ENCODE peak calls at places on chromosomes 13 and 19, in four cellular contexts. Z is mesothelial cell of epicardium, I is BJ, C is tibial nerve. B is an unnamed sample.

GRCh38 chr19:43820861-43821215 is 6.3 kb upstream of the ZNF283 start:
- DNase-seq in C (no peak), Z (no peak), I (no peak), B (no peak)

GRCh38 chr19:35344511-35345031 is 3.1 kb upstream of the FFAR1 start:
- DNase-seq in I (no peak), Z (no peak), C (no peak), B (no peak)

GRCh38 chr19:45828945-45829344 is 13.8 kb upstream of the RSPH6A start:
- DNase-seq in C (no peak), Z (no peak), I (no peak), B (no peak)

GRCh38 chr19:22491746-22492145 is 69.6 kb upstream of the ZNF98 start:
- DNase-seq in Z (no peak), C (no peak), I (no peak), B (no peak)

GRCh38 chr19:56405062-56405461 is 930 bp downstream of the ZNF583 start:
- DNase-seq in C (no peak), Z (no peak), I (no peak), B (no peak)

GRCh38 chr19:45376045-45376724 is 5.8 kb upstream of the ERCC2 start:
- DNase-seq in I (peak; percentile 89), Z (peak; percentile 44), C (peak; percentile 51), B (peak; percentile 82)

GRCh38 chr13:102856603-102857002 is 10.8 kb downstream of the ERCC5 start:
- DNase-seq in C (no peak), Z (no peak), I (no peak), B (no peak)

GRCh38 chr13:28474491-28475134 is 20.3 kb downstream of the FLT1 start:
- DNase-seq in C (no peak), Z (no peak), I (no peak), B (no peak)

GRCh38 chr13:27022571-27023311 is 148.9 kb downstream of the USP12 start:
- DNase-seq in I (no peak), C (no peak), Z (peak; percentile 25), B (peak; percentile 66)

GRCh38 chr19:45641274-45642105 is 2.3 kb upstream of the EML2 start:
- DNase-seq in I (no peak), Z (peak; percentile 79), C (peak; percentile 72), B (no peak)

GRCh38 chr19:23957660-23958281 is 43.1 kb downstream of the ZNF726 start:
- DNase-seq in C (no peak), Z (no peak), I (peak; percentile 86), B (peak; percentile 27)

GRCh38 chr19:6802336-6803035 is 30.0 kb downstream of the VAV1 start:
- DNase-seq in Z (no peak), C (peak; percentile 28), I (no peak), B (no peak)

GRCh38 chr13:102198418-102199322 is 203.2 kb downstream of the FGF14 start:
- DNase-seq in I (peak; percentile 3), Z (no peak), C (no peak), B (no peak)

GRCh38 chr13:112693831-112694497 is 4.1 kb downstream of the ATP11A start:
- DNase-seq in Z (no peak), C (peak; percentile 34), I (peak; percentile 57), B (peak; percentile 25)

GRCh38 chr13:48545608-48546007 is 12.7 kb upstream of the RCBTB2 start:
- DNase-seq in Z (no peak), C (no peak), I (no peak), B (no peak)

GRCh38 chr19:47598407-47599349 is 10.3 kb upstream of the BICRA start:
- DNase-seq in Z (peak; percentile 55), I (peak; percentile 97), C (peak; percentile 64), B (peak; percentile 79)

GRCh38 chr19:6683971-6684370 is 14.0 kb upstream of the TNFSF14 start:
- DNase-seq in I (no peak), C (no peak), Z (no peak), B (no peak)

GRCh38 chr13:110518571-110518970 is 43.0 kb downstream of the RAB20 start:
- DNase-seq in I (no peak), Z (no peak), C (no peak), B (no peak)

GRCh38 chr13:27793377-27794074 is 1.2 kb downstream of the GSX1 start:
- DNase-seq in C (no peak), I (no peak), Z (no peak), B (no peak)

GRCh38 chr19:14408641-14409120 is 10.5 kb downstream of the DDX39A start:
- DNase-seq in C (no peak), Z (no peak), I (no peak), B (no peak)

GRCh38 chr19:661427-662196 is 1.4 kb downstream of the RNF126 start:
- DNase-seq in C (no peak), I (no peak), Z (no peak), B (no peak)

GRCh38 chr19:34847393-34847792 is 74.4 kb upstream of the ZNF599 start:
- DNase-seq in I (no peak), C (no peak), Z (no peak), B (no peak)

GRCh38 chr13:83881917-83882625 is at the start of gene SLITRK1:
- DNase-seq in C (peak; percentile 44), Z (peak; percentile 92), I (peak; percentile 19), B (peak; percentile 11)

GRCh38 chr19:56142087-56142787 is 1.1 kb downstream of the ZNF444 start:
- DNase-seq in C (no peak), I (no peak), Z (no peak), B (no peak)

GRCh38 chr13:79491715-79492114 is 10.8 kb downstream of the NDFIP2 start:
- DNase-seq in I (peak; percentile 82), C (no peak), Z (no peak), B (peak; percentile 59)

GRCh38 chr13:66365101-66365500 is 865.0 kb downstream of the PCDH9 start:
- DNase-seq in I (no peak), Z (no peak), C (no peak), B (no peak)

GRCh38 chr19:18107235-18108083 is 9.9 kb downstream of the MAST3 start:
- DNase-seq in I (no peak), C (no peak), Z (no peak), B (no peak)

GRCh38 chr13:32068255-32068654 is 36.7 kb downstream of the FRY start:
- DNase-seq in C (no peak), Z (no peak), I (no peak), B (no peak)

GRCh38 chr13:36999054-36999927 is at the start of gene ALG5:
- DNase-seq in C (peak; percentile 79), Z (peak; percentile 95), I (no peak), B (peak; percentile 63)

GRCh38 chr13:64778002-64778401 is 2452.1 kb downstream of the PCDH9 start:
- DNase-seq in I (no peak), C (no peak), Z (no peak), B (no peak)

GRCh38 chr13:64782459-64782858 is 2447.7 kb downstream of the PCDH9 start:
- DNase-seq in I (no peak), Z (no peak), C (no peak), B (no peak)
- TF ChIP-seq CTCF in I (no peak), Z (no peak), C (no peak), B (no peak)

GRCh38 chr13:46715363-46715762 is 81.6 kb downstream of the ESD start:
- DNase-seq in C (no peak), Z (no peak), I (no peak), B (no peak)
- TF ChIP-seq CTCF in C (no peak), Z (no peak), I (no peak), B (no peak)

DNA sequence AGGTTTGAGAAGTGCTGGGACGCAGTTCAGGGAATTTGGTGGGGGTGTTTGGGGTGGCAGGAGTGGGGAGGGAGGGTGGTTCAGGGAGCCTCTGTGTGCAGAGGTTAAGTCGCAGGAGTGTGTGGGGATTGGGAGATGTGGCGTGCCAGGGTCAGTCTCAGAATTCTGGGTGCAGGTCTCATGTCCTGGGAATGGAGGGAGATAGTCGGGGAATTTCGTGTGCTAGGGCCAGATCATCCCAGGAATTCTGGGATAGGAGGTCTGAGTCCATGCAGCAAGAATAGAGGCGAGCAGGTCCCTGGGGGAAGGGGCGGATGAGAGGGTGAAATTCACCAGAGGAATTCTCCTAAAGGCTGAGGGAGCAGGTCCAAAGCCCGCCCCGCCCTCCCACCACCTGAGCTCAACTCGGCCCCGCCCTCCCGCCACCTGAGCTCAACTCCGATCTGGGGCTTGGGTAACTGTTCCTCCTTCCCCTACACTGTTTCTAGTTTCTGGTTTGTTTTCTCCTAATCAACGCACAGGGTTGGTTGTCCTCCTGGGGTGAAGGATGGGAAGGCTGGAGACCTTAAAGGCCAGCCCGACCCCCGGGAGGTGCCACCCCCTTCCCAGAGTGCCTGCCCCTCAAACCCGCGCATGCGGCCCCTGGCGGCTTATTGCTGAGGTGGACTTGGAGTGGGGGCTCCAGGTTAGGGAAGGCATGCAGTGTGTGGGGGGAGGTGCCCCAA is 15.2 kb downstream of the KCNC3 start:
- DNase-seq in C (no peak), I (no peak), Z (no peak), B (no peak)
- TF ChIP-seq CTCF in C (no peak), I (no peak), Z (no peak), B (no peak)

GRCh38 chr19:51108066-51108804 is at the start of gene CTU1:
- DNase-seq in Z (peak; percentile 98), C (peak; percentile 97), I (peak; percentile 97), B (peak; percentile 98)
- TF ChIP-seq CTCF in Z (no peak), C (peak; percentile 60), I (no peak), B (no peak)

GRCh38 chr19:7832781-7833180 is 2.8 kb downstream of the EVI5L start:
- DNase-seq in C (no peak), I (no peak), Z (no peak), B (no peak)

GRCh38 chr19:7830272-7830771 is 304 bp downstream of the EVI5L start:
- DNase-seq in Z (no peak), I (no peak), C (no peak), B (no peak)

GRCh38 chr19:7830823-7831222 is 805 bp downstream of the EVI5L start:
- DNase-seq in Z (no peak), I (no peak), C (no peak), B (no peak)

GRCh38 chr19:7832009-7832408 is 2.0 kb downstream of the EVI5L start:
- DNase-seq in Z (no peak), C (no peak), I (no peak), B (no peak)

GRCh38 chr19:7831452-7831851 is 1.4 kb downstream of the EVI5L start:
- DNase-seq in Z (no peak), I (no peak), C (no peak), B (no peak)
- TF ChIP-seq CTCF in Z (peak; percentile 19), I (peak; percentile 23), C (peak; percentile 20), B (peak; percentile 35)

GRCh38 chr13:29964181-29964845 is 113.9 kb upstream of the UBL3 start:
- DNase-seq in C (no peak), Z (no peak), I (no peak), B (no peak)
- TF ChIP-seq CTCF in C (no peak), Z (no peak), I (no peak), B (no peak)

GRCh38 chr13:44692173-44692713 is 116.1 kb upstream of the TSC22D1 start:
- DNase-seq in C (no peak), I (no peak), Z (no peak), B (no peak)
- TF ChIP-seq CTCF in C (no peak), I (no peak), Z (no peak), B (no peak)